ENCODE peak calls at places on chromosomes 5 and 9, in four cellular contexts. L is neuronal stem cell, I is T follicular helper cell, X is substantia nigra. Y is an unnamed sample.

GRCh38 chr5:34055671-34056070 is 12.7 kb upstream of the C1QTNF3 start:
- DNase-seq in I (no peak), X (no peak), L (no peak), Y (no peak)

GRCh38 chr5:97406950-97407676 is 224.1 kb upstream of the RIOK2 start:
- DNase-seq in I (no peak), L (no peak), X (no peak), Y (no peak)

GRCh38 chr5:147578228-147579024 is 68.6 kb upstream of the DPYSL3 start:
- DNase-seq in X (no peak), I (no peak), L (no peak), Y (no peak)

GRCh38 chr9:22079873-22080341 is 70.8 kb upstream of the CDKN2B start:
- DNase-seq in I (no peak), L (no peak), X (no peak), Y (peak)

GRCh38 chr9:27847380-27847779 is 274.1 kb upstream of the C9orf72 start:
- DNase-seq in L (no peak), I (no peak), X (no peak), Y (no peak)

GRCh38 chr9:84283895-84284294 is 56.7 kb downstream of the SLC28A3 start:
- DNase-seq in X (no peak), L (no peak), I (no peak), Y (peak)

GRCh38 chr9:112175796-112176315 is 759 bp upstream of the SUSD1 start:
- DNase-seq in X (no peak), L (no peak), I (no peak), Y (no peak)

GRCh38 chr5:121937762-121938161 is 24.0 kb upstream of the SRFBP1 start:
- DNase-seq in X (no peak), L (no peak), I (no peak), Y (no peak)

GRCh38 chr5:131854134-131854533 is 57.3 kb upstream of the FNIP1 start:
- DNase-seq in X (no peak), L (no peak), I (no peak), Y (no peak)

GRCh38 chr5:155728146-155728856 is 598.7 kb upstream of the SGCD start:
- DNase-seq in X (peak), I (no peak), L (peak), Y (peak)

GRCh38 chr9:33154368-33154767 is 12.8 kb downstream of the B4GALT1 start:
- DNase-seq in I (no peak), L (no peak), X (no peak), Y (no peak)

GRCh38 chr9:107276966-107277710 is 5.9 kb upstream of the RAD23B start:
- DNase-seq in L (no peak), X (no peak), I (no peak), Y (no peak)

GRCh38 chr9:132078369-132079356 is 1.0 kb downstream of the MED27 start:
- DNase-seq in I (peak), L (no peak), X (peak), Y (no peak)

GRCh38 chr5:67291671-67292070 is 95.1 kb upstream of the CD180 start:
- DNase-seq in L (no peak), X (peak), I (no peak), Y (peak)

GRCh38 chr5:67516959-67517358 is 320.4 kb upstream of the CD180 start:
- DNase-seq in X (no peak), I (no peak), L (no peak), Y (no peak)

GRCh38 chr9:27109621-27110020 is 596 bp downstream of the TEK start:
- DNase-seq in L (no peak), X (no peak), I (no peak), Y (no peak)